ENCODE peak calls at places on chromosome 3, in eight cellular contexts. Z, Y, N, G, I, U, J and R are unnamed samples.

GRCh38 chr3:140031170-140031569 is 96.2 kb downstream of the CLSTN2 start:
- DNase-seq in Z (no peak), Y (no peak), N (no peak), G (no peak), I (no peak), U (no peak), J (no peak), R (no peak)

GRCh38 chr3:25047058-25047457 is 381.0 kb upstream of the RARB start:
- DNase-seq in Z (no peak), Y (peak; percentile 9), N (no peak), G (no peak), I (no peak), U (peak; percentile 22), J (no peak), R (no peak)

GRCh38 chr3:46922426-46922825 is 44.9 kb downstream of the PTH1R start:
- DNase-seq in Z (no peak), Y (no peak), N (no peak), G (peak; percentile 39), I (no peak), U (no peak), J (no peak), R (no peak)

GRCh38 chr3:179244874-179245273 is 6.0 kb downstream of the KCNMB3 start:
- DNase-seq in Z (no peak), Y (no peak), N (no peak), G (no peak), I (no peak), U (no peak), J (no peak), R (no peak)

GRCh38 chr3:110504901-110505300 is 566.7 kb upstream of the NECTIN3 start:
- DNase-seq in Z (no peak), Y (no peak), N (no peak), G (no peak), I (no peak), U (no peak), J (no peak), R (no peak)

GRCh38 chr3:160370987-160371857 is 27.8 kb downstream of the IFT80 start:
- DNase-seq in Z (no peak), Y (no peak), N (no peak), G (no peak), I (no peak), U (no peak), J (no peak), R (no peak)

GRCh38 chr3:140931801-140932200 is 9.8 kb upstream of the SLC25A36 start:
- DNase-seq in Z (no peak), Y (no peak), N (no peak), G (no peak), I (no peak), U (no peak), J (no peak), R (no peak)

GRCh38 chr3:39250116-39250747 is 29.6 kb downstream of the CX3CR1 start:
- DNase-seq in Z (no peak), Y (peak; percentile 2), N (no peak), G (no peak), I (no peak), U (no peak), J (no peak), R (no peak)

GRCh38 chr3:170021083-170021482 is 16.7 kb upstream of the GPR160 start:
- DNase-seq in Z (no peak), Y (peak; percentile 10), N (no peak), G (no peak), I (no peak), U (no peak), J (no peak), R (no peak)
- TF ChIP-seq CTCF in Z (peak; percentile 61), Y (peak; percentile 28), N (no peak), G (no peak), I (no peak), U (no peak), J (no peak), R (no peak)

GRCh38 chr3:196990654-196991053 is 22.0 kb upstream of the PIGZ start:
- DNase-seq in Z (peak; percentile 20), Y (no peak), N (no peak), G (peak; percentile 48), I (no peak), U (no peak), J (no peak), R (no peak)

GRCh38 chr3:196992461-196993065 is 23.9 kb upstream of the PIGZ start:
- DNase-seq in Z (no peak), Y (no peak), N (no peak), G (peak; percentile 34), I (no peak), U (no peak), J (no peak), R (no peak)

GRCh38 chr3:196994056-196994455 is 25.4 kb upstream of the PIGZ start:
- DNase-seq in Z (no peak), Y (no peak), N (no peak), G (peak; percentile 38), I (no peak), U (no peak), J (no peak), R (no peak)

GRCh38 chr3:196989721-196990262 is 21.2 kb upstream of the PIGZ start:
- DNase-seq in Z (no peak), Y (no peak), N (no peak), G (peak; percentile 46), I (no peak), U (no peak), J (no peak), R (no peak)

DNA sequence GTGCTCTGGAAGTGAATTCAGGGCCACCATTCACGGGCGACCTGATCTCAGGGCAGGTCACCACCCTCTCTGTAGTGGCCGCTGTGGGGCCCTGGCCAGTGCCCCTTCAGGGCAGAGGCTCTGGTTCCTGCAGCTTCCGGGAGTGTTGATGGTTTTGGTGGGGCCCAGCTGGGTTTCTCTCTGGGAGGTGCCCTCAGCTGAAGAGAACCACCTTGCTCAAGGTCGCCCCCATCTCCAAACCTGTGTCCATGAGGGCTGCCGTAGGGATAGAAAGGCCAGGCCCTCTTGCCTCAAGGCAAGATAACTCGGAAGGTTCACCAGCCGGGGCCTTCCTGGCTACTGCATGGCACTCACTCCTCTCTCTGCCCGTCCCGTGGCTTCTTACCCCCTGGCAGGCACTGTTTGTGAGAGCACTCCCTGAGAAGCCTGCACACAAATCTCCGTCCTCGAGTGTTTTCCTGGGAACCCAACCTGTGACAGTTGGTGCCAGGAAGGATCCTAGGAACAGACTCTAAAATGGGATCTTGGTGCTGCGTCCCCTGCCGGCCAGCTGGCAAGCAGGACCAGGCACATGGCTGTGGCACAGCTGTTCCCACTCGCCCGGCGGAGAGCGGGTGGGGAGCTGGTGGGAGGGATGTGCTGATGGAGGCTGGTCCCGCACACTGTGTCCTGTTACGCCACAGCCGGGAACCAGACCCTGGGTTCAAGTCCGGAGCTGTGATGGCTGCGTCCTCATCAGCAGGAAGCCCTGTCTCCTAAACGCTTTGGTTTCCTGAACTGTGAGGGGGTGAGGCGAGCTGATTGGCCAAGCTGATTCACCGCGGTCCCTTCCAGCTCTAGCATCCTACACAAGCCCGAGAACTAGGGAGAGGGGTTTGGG is 23.2 kb upstream of the PIGZ start:
- DNase-seq in Z (peak; percentile 40), Y (no peak), N (no peak), G (peak; percentile 40), I (no peak), U (no peak), J (no peak), R (no peak)
- TF ChIP-seq CTCF in Z (no peak), Y (no peak), N (no peak), G (no peak), I (no peak), U (no peak), J (no peak), R (no peak)

GRCh38 chr3:144643778-144644191 is 672.2 kb downstream of the DIPK2A start:
- DNase-seq in Z (no peak), Y (peak; percentile 71), N (no peak), G (no peak), I (no peak), U (no peak), J (no peak), R (no peak)

GRCh38 chr3:144636833-144637232 is 665.2 kb downstream of the DIPK2A start:
- DNase-seq in Z (peak; percentile 68), Y (no peak), N (no peak), G (no peak), I (peak; percentile 23), U (no peak), J (peak; percentile 20), R (peak; percentile 19)

GRCh38 chr3:144638009-144638408 is 666.4 kb downstream of the DIPK2A start:
- DNase-seq in Z (no peak), Y (no peak), N (no peak), G (no peak), I (no peak), U (no peak), J (no peak), R (no peak)
- TF ChIP-seq CTCF in Z (no peak), Y (no peak), N (no peak), G (no peak), I (no peak), U (no peak), J (no peak), R (no peak)

GRCh38 chr3:66501483-66502266 is 853 bp upstream of the LRIG1 start:
- DNase-seq in Z (no peak), Y (no peak), N (no peak), G (no peak), I (no peak), U (no peak), J (no peak), R (no peak)

GRCh38 chr3:66499881-66500574 is 794 bp downstream of the LRIG1 start:
- DNase-seq in Z (no peak), Y (peak; percentile 14), N (no peak), G (peak; percentile 79), I (peak; percentile 71), U (peak; percentile 43), J (peak; percentile 33), R (peak; percentile 73)

GRCh38 chr3:66498718-66499611 is 1.9 kb downstream of the LRIG1 start:
- DNase-seq in Z (no peak), Y (no peak), N (no peak), G (peak; percentile 78), I (no peak), U (peak; percentile 30), J (no peak), R (no peak)

GRCh38 chr3:66502267-66502874 is 1.5 kb upstream of the LRIG1 start:
- DNase-seq in Z (no peak), Y (no peak), N (no peak), G (no peak), I (no peak), U (no peak), J (no peak), R (no peak)

GRCh38 chr3:66500575-66501482 is at the start of gene LRIG1:
- DNase-seq in Z (peak; percentile 100), Y (peak; percentile 99), N (peak; percentile 100), G (peak; percentile 100), I (peak; percentile 100), U (peak; percentile 99), J (peak; percentile 100), R (peak; percentile 100)
- TF ChIP-seq CTCF in Z (peak; percentile 43), Y (no peak), N (peak; percentile 48), G (peak; percentile 16), I (no peak), U (peak; percentile 34), J (no peak), R (peak; percentile 47)